ENCODE peak calls at places on chromosomes 6 and 20, in five cellular contexts. S, Z, E, T and H are unnamed samples.

GRCh38 chr20:49880177-49880576 is 35.2 kb downstream of the SPATA2 start:
- DNase-seq in S (no peak), T (no peak), Z (no peak), E (no peak), H (no peak)

GRCh38 chr6:82363368-82364086 is at the start of gene TPBG:
- DNase-seq in T (peak), E (peak), Z (peak), S (peak), H (no peak)

GRCh38 chr6:31676904-31677303 is 4.0 kb downstream of the LY6G5C start:
- DNase-seq in Z (no peak), S (no peak), E (no peak), T (no peak), H (no peak)

GRCh38 chr20:33019465-33020277 is 11.8 kb upstream of the BPIFB6 start:
- DNase-seq in E (no peak), S (no peak), T (no peak), Z (no peak), H (no peak)

GRCh38 chr20:57315964-57316480 is 13.6 kb upstream of the SPO11 start:
- DNase-seq in T (no peak), E (no peak), Z (no peak), S (no peak), H (no peak)

GRCh38 chr6:91970700-91971099 is 1383.8 kb upstream of the MAP3K7 start:
- DNase-seq in T (no peak), Z (no peak), S (no peak), E (no peak), H (no peak)

GRCh38 chr20:32444474-32445220 is 86.5 kb downstream of the ASXL1 start:
- DNase-seq in S (no peak), E (no peak), Z (no peak), T (no peak), H (no peak)

GRCh38 chr6:53959717-53960116 is 151.5 kb upstream of the MLIP start:
- DNase-seq in T (peak), S (no peak), E (no peak), Z (no peak), H (no peak)

GRCh38 chr6:3540980-3541379 is 84.1 kb upstream of the SLC22A23 start:
- DNase-seq in E (no peak), S (no peak), Z (no peak), T (no peak), H (no peak)

GRCh38 chr6:134347916-134348805 is 30.2 kb upstream of the SGK1 start:
- DNase-seq in S (no peak), E (peak), Z (no peak), T (peak), H (no peak)

GRCh38 chr6:161137320-161137719 is 136.5 kb downstream of the AGPAT4 start:
- DNase-seq in E (no peak), S (no peak), Z (no peak), T (no peak), H (no peak)
- TF ChIP-seq CTCF in E (no peak), S (no peak), Z (no peak), T (no peak), H (no peak)

DNA sequence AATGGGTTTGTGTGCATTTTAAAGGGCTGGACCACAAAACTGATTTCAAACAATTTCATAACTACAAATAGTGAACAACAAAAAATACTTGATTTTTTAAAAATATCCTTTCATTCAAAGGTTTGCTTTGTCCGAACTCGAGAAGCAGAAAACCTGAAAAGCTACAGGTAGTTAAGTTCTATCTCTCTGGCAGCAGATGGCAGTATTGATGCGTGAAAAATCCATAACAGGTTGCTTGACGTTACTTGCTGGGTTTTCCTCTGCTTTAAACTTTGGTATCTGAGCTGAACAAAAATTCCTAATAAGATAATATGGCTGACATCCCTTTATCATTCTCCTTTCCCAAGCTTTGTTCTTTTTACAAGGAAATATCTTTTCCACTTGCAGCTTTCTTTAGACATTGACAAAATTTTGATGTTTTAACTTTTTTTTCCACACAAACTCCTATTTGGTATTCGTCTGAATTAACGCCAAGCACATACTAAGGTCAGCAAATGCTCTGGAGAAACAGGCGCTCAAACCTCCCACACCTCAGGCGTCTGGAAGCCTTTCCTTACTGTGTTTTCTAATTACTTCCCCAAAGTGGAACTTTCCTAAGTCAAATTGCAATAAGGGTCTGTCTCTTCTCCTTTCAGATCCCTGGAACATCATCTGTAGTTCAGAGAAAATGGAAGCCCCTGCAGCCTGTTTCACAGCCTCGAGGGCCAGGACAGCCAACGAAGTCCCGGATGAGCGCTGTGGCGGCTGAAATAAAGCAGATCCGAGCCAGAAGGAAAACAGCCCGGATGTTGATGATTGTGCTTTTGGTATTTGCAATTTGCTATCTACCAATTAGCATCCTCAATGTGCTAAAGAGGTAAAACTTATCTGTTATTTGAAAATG is 50.3 kb upstream of the GFRAL start:
- DNase-seq in E (peak), S (peak), T (peak), Z (peak), H (no peak)
- TF ChIP-seq CTCF in E (peak), S (peak), T (peak), Z (peak), H (no peak)

DNA sequence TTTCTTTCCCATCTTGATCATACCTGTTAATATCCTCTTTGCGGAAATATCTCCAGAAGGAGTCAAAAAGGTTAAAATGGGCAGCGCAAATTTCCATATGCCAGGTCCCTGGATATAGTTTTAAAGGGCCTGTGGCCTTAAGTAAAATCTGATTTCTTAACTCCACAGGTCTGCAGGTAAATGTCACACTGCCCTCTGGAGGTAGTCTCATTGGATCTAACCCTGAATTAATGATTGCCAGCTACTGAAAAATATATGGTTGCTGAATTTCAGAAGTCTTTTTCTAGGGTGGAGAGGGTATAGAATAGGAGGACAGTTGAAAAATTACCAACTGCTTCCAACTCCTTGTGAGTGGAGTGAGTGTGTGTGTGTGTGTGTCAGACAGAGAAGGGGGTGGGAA is 8.5 kb downstream of the MOXD1 start:
- DNase-seq in Z (no peak), T (peak), S (peak), E (no peak), H (no peak)
- TF ChIP-seq CTCF in Z (peak), T (peak), S (peak), E (peak), H (no peak)

DNA sequence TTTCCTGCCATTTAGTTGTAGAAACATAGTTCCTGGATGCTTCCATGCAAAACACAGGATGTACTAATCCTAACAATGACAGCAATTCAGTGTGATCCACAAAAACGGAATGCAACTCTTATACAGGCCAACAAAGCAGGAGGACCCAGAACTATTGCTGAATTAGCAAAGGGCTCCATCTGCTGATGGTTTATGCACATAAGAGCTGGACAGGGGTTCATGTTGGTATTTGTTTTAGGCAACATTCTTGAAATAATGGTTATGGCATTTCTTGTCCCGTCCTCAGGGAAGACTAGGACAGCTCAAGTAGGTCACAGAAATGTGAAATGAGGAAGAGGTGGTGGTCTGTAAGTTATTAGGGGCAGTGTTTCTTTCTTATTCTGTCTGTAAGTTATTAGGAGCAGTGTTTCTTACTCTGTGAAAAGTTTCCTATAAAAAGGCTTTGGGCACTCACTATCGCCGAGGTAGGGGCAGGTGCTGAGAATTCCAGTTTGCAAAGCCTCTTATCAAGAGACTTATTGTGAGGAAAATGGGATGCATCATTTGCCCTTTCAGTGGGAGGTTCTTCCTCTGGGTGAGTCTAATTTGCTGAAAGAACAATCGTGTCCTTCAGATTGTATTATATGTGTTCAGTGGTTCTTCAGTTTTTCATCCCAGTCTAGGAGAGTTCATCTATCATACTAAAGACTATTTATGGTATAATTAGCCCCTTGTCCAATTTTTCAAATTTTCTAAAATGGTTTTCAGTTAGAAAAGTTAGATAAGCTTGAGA is 171.1 kb downstream of the MCHR2 start:
- DNase-seq in Z (peak), S (peak), E (peak), T (peak), H (no peak)
- TF ChIP-seq CTCF in Z (peak), S (peak), E (peak), T (peak), H (no peak)

GRCh38 chr20:58639182-58640146 is 11.6 kb upstream of the STX16 start:
- DNase-seq in T (no peak), S (no peak), E (no peak), Z (no peak), H (no peak)
- TF ChIP-seq CTCF in T (peak), S (no peak), E (no peak), Z (no peak), H (no peak)

GRCh38 chr20:43515628-43516027 is 8.1 kb downstream of the L3MBTL1 start:
- DNase-seq in S (no peak), E (no peak), Z (no peak), T (no peak), H (no peak)

GRCh38 chr20:43513298-43514061 is 6.0 kb downstream of the L3MBTL1 start:
- DNase-seq in Z (no peak), E (no peak), S (no peak), T (no peak), H (no peak)

GRCh38 chr20:43511879-43512278 is 4.4 kb downstream of the L3MBTL1 start:
- DNase-seq in E (no peak), S (no peak), Z (no peak), T (no peak), H (no peak)

GRCh38 chr20:43516251-43516824 is 8.8 kb downstream of the L3MBTL1 start:
- DNase-seq in S (no peak), E (no peak), T (no peak), Z (no peak), H (no peak)

DNA sequence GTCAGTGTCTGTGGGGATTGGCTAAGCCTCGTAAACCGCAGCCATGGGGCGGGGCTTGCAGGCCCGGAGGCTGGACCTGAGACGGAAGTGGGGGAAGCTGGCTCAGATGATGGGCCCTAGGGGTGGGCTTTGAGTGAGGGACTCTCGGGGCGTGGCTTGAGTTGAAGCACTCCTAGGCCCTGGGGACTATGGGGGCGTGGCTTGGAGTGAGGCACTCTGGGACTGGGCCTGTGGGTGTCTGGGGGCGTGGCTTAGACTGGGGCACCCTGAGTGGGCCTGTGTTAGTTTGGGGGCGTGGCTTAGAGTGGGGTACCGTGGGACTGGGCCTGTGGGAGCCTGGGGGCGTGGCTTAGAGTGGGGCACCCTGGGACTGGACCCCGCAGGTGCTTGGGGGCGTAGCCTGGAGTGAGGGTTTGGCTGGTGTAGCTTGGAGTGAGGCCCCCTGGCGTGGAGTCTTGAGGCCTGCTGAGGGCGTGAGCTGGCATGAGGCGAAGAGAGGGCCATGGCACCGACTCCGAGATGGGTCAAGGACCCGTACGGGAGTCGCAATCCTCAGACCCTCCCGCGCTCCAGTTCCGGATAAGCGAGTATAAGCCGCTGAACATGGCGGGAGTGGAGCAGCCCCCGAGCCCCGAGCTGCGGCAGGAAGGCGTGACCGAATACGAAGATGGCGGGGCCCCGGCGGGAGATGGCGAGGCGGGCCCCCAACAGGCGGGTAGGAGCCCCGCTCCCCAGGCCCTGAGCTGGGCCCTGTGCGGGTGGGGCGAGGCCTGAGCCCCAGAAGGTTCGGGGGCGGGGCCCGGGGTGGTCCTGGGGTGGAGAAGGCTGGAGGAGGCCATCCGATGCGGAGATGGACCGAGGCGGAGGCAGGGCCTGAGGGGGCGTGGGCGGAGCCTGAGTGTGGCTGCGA is 6.8 kb downstream of the L3MBTL1 start:
- DNase-seq in T (peak), S (peak), E (peak), Z (peak), H (peak)
- TF ChIP-seq CTCF in T (peak), S (peak), E (peak), Z (peak), H (peak)

GRCh38 chr6:107936162-107936909 is 21.7 kb downstream of the SEC63 start:
- DNase-seq in Z (no peak), T (no peak), E (no peak), S (no peak), H (no peak)
- TF ChIP-seq CTCF in Z (no peak), T (no peak), E (no peak), S (no peak), H (no peak)

GRCh38 chr20:36217226-36217625 is 19.1 kb upstream of the AAR2 start:
- DNase-seq in E (no peak), T (no peak), Z (no peak), S (peak), H (no peak)
- TF ChIP-seq CTCF in E (no peak), T (peak), Z (no peak), S (peak), H (no peak)

GRCh38 chr6:137011406-137011805 is 33.4 kb downstream of the IL20RA start:
- DNase-seq in Z (no peak), S (no peak), T (no peak), E (no peak), H (no peak)

GRCh38 chr6:137013031-137013430 is 31.7 kb downstream of the IL20RA start:
- DNase-seq in T (peak), S (no peak), Z (no peak), E (no peak), H (no peak)

GRCh38 chr6:137016366-137016765 is 28.4 kb downstream of the IL20RA start:
- DNase-seq in Z (peak), S (no peak), T (peak), E (no peak), H (no peak)

GRCh38 chr6:137015943-137016342 is 28.8 kb downstream of the IL20RA start:
- DNase-seq in S (no peak), Z (no peak), E (no peak), T (no peak), H (no peak)

GRCh38 chr6:137013738-137014602 is 30.8 kb downstream of the IL20RA start:
- DNase-seq in E (peak), Z (peak), S (no peak), T (peak), H (no peak)
- TF ChIP-seq CTCF in E (peak), Z (peak), S (no peak), T (peak), H (no peak)